ENCODE peak calls at places on chromosomes 5 and 9, in seven cellular contexts. V, B, X, W, H, Y and P are unnamed samples.

GRCh38 chr5:72018158-72018803 is 89.0 kb upstream of the MAP1B start:
- DNase-seq in V (no peak), B (peak), X (peak), W (peak), H (no peak), Y (no peak), P (peak)

GRCh38 chr5:112694853-112695709 is 42.6 kb upstream of the APC start:
- DNase-seq in V (no peak), B (peak), X (no peak), W (peak), H (no peak), Y (no peak), P (no peak)

GRCh38 chr5:133635051-133635450 is 22.7 kb upstream of the FSTL4 start:
- DNase-seq in V (no peak), B (peak), X (no peak), W (peak), H (no peak), Y (no peak), P (no peak)

GRCh38 chr9:16406536-16407225 is 463.8 kb downstream of the BNC2 start:
- DNase-seq in V (no peak), B (no peak), X (no peak), W (no peak), H (no peak), Y (no peak), P (no peak)

GRCh38 chr9:99181621-99182020 is 40.1 kb downstream of the ALG2 start:
- DNase-seq in V (no peak), B (peak), X (no peak), W (no peak), H (no peak), Y (no peak), P (no peak)

GRCh38 chr5:16819522-16820167 is 116.4 kb downstream of the MYO10 start:
- DNase-seq in V (no peak), B (peak), X (no peak), W (peak), H (no peak), Y (no peak), P (no peak)

GRCh38 chr5:107570805-107571531 is 99.8 kb downstream of the EFNA5 start:
- DNase-seq in V (no peak), B (peak), X (no peak), W (no peak), H (no peak), Y (no peak), P (peak)

GRCh38 chr5:10192309-10192708 is 57.4 kb downstream of the ATPSCKMT start:
- DNase-seq in V (no peak), B (peak), X (no peak), W (peak), H (no peak), Y (no peak), P (no peak)

GRCh38 chr9:89153618-89154017 is 25.0 kb downstream of the SHC3 start:
- DNase-seq in V (no peak), B (peak), X (no peak), W (peak), H (no peak), Y (no peak), P (no peak)

GRCh38 chr5:68224561-68225187 is 9.1 kb downstream of the PIK3R1 start:
- DNase-seq in V (no peak), B (peak), X (no peak), W (peak), H (no peak), Y (no peak), P (no peak)

GRCh38 chr9:91187965-91188344 is 173.8 kb downstream of the AUH start:
- DNase-seq in V (no peak), B (peak), X (no peak), W (peak), H (no peak), Y (no peak), P (no peak)

GRCh38 chr5:36521838-36522745 is 84.3 kb upstream of the SLC1A3 start:
- DNase-seq in V (no peak), B (peak), X (no peak), W (no peak), H (no peak), Y (peak), P (no peak)

GRCh38 chr9:83538172-83538889 is at the start of gene FRMD3:
- DNase-seq in V (peak), B (peak), X (no peak), W (peak), H (peak), Y (peak), P (peak)

GRCh38 chr5:80149161-80149609 is 106.7 kb downstream of the SERINC5 start:
- DNase-seq in V (peak), B (no peak), X (no peak), W (no peak), H (peak), Y (no peak), P (no peak)

GRCh38 chr9:110340306-110340705 is 2.6 kb upstream of the TXNDC8 start:
- DNase-seq in V (peak), B (peak), X (no peak), W (no peak), H (no peak), Y (no peak), P (no peak)

GRCh38 chr9:25557645-25558300 is 120.5 kb downstream of the TUSC1 start:
- DNase-seq in V (no peak), B (no peak), X (no peak), W (no peak), H (no peak), Y (no peak), P (no peak)

GRCh38 chr9:120265791-120266190 is 314.2 kb downstream of the CDK5RAP2 start:
- DNase-seq in V (peak), B (no peak), X (no peak), W (no peak), H (peak), Y (peak), P (peak)

GRCh38 chr5:16616536-16617271 is at the start of gene RETREG1:
- DNase-seq in V (peak), B (no peak), X (peak), W (peak), H (peak), Y (peak), P (peak)

GRCh38 chr9:1083325-1083913 is 33.3 kb downstream of the DMRT2 start:
- DNase-seq in V (peak), B (no peak), X (no peak), W (peak), H (peak), Y (peak), P (peak)

GRCh38 chr5:171907731-171908343 is 98.6 kb downstream of the FBXW11 start:
- DNase-seq in V (peak), B (peak), X (peak), W (peak), H (peak), Y (no peak), P (no peak)

GRCh38 chr5:131974622-131974955 is 29.1 kb upstream of the MEIKIN start:
- DNase-seq in V (no peak), B (no peak), X (peak), W (no peak), H (no peak), Y (no peak), P (no peak)